ENCODE peak calls at places on chromosomes 12 and 14, in six cellular contexts. One of them, this sample, is unnamed.

GRCh38 chr12:51884676-51885229 is 3.1 kb upstream of the ANKRD33 start:
- DNase-seq in AG04449: no peak
- DNase-seq in NCI-H2081: no peak
- DNase-seq in stimulated activated CD8-positive, alpha-beta memory T cell treated with anti-CD3 and anti-CD28 coated beads, Interleukin-7, amount 100 ng/mL, for 48 hours: no peak
- DNase-seq in effector memory CD4-positive, alpha-beta T cell: no peak
- DNase-seq in uterus: no peak
- DNase-seq in this sample: no peak

GRCh38 chr14:70782361-70782760 is 27.0 kb downstream of the MAP3K9 start:
- DNase-seq in uterus: no peak
- DNase-seq in effector memory CD4-positive, alpha-beta T cell: no peak
- DNase-seq in stimulated activated CD8-positive, alpha-beta memory T cell treated with anti-CD3 and anti-CD28 coated beads, Interleukin-7, amount 100 ng/mL, for 48 hours: no peak
- DNase-seq in AG04449: peak; percentile 58
- DNase-seq in NCI-H2081: no peak
- DNase-seq in this sample: no peak

GRCh38 chr12:11650697-11651281 is 1.3 kb downstream of the ETV6 start:
- DNase-seq in uterus: no peak
- DNase-seq in AG04449: no peak
- DNase-seq in NCI-H2081: peak; percentile 63
- DNase-seq in effector memory CD4-positive, alpha-beta T cell: no peak
- DNase-seq in stimulated activated CD8-positive, alpha-beta memory T cell treated with anti-CD3 and anti-CD28 coated beads, Interleukin-7, amount 100 ng/mL, for 48 hours: no peak
- DNase-seq in this sample: no peak

GRCh38 chr14:92022036-92022435 is 17.8 kb downstream of the TRIP11 start:
- DNase-seq in uterus: no peak
- DNase-seq in AG04449: no peak
- DNase-seq in stimulated activated CD8-positive, alpha-beta memory T cell treated with anti-CD3 and anti-CD28 coated beads, Interleukin-7, amount 100 ng/mL, for 48 hours: no peak
- DNase-seq in effector memory CD4-positive, alpha-beta T cell: no peak
- DNase-seq in NCI-H2081: no peak
- DNase-seq in this sample: no peak

GRCh38 chr12:48110691-48111315 is 4.9 kb upstream of the SENP1 start:
- DNase-seq in NCI-H2081: no peak
- DNase-seq in AG04449: no peak
- DNase-seq in stimulated activated CD8-positive, alpha-beta memory T cell treated with anti-CD3 and anti-CD28 coated beads, Interleukin-7, amount 100 ng/mL, for 48 hours: no peak
- DNase-seq in uterus: no peak
- DNase-seq in effector memory CD4-positive, alpha-beta T cell: no peak
- DNase-seq in this sample: no peak

GRCh38 chr14:51464411-51464810 is 187.3 kb upstream of the FRMD6 start:
- DNase-seq in AG04449: no peak
- DNase-seq in effector memory CD4-positive, alpha-beta T cell: no peak
- DNase-seq in stimulated activated CD8-positive, alpha-beta memory T cell treated with anti-CD3 and anti-CD28 coated beads, Interleukin-7, amount 100 ng/mL, for 48 hours: no peak
- DNase-seq in NCI-H2081: no peak
- DNase-seq in uterus: no peak
- DNase-seq in this sample: no peak

GRCh38 chr12:19288161-19288560 is 151.1 kb upstream of the AEBP2 start:
- DNase-seq in stimulated activated CD8-positive, alpha-beta memory T cell treated with anti-CD3 and anti-CD28 coated beads, Interleukin-7, amount 100 ng/mL, for 48 hours: no peak
- DNase-seq in effector memory CD4-positive, alpha-beta T cell: no peak
- DNase-seq in NCI-H2081: no peak
- DNase-seq in uterus: no peak
- DNase-seq in AG04449: no peak
- DNase-seq in this sample: no peak

GRCh38 chr12:19191563-19191962 is 62.0 kb downstream of the PLEKHA5 start:
- DNase-seq in effector memory CD4-positive, alpha-beta T cell: no peak
- DNase-seq in AG04449: no peak
- DNase-seq in NCI-H2081: no peak
- DNase-seq in uterus: no peak
- DNase-seq in stimulated activated CD8-positive, alpha-beta memory T cell treated with anti-CD3 and anti-CD28 coated beads, Interleukin-7, amount 100 ng/mL, for 48 hours: no peak
- DNase-seq in this sample: peak; percentile 43

GRCh38 chr12:91967590-91967989 is 178.1 kb downstream of the BTG1 start:
- DNase-seq in uterus: no peak
- DNase-seq in AG04449: no peak
- DNase-seq in effector memory CD4-positive, alpha-beta T cell: no peak
- DNase-seq in NCI-H2081: no peak
- DNase-seq in stimulated activated CD8-positive, alpha-beta memory T cell treated with anti-CD3 and anti-CD28 coated beads, Interleukin-7, amount 100 ng/mL, for 48 hours: no peak
- DNase-seq in this sample: no peak

GRCh38 chr12:68951652-68952051 is 18.7 kb upstream of the CPM start:
- DNase-seq in effector memory CD4-positive, alpha-beta T cell: no peak
- DNase-seq in AG04449: no peak
- DNase-seq in NCI-H2081: no peak
- DNase-seq in stimulated activated CD8-positive, alpha-beta memory T cell treated with anti-CD3 and anti-CD28 coated beads, Interleukin-7, amount 100 ng/mL, for 48 hours: no peak
- DNase-seq in uterus: peak; percentile 22
- DNase-seq in this sample: no peak

GRCh38 chr12:24902521-24903304 is 46.2 kb downstream of the BCAT1 start:
- DNase-seq in AG04449: no peak
- DNase-seq in uterus: no peak
- DNase-seq in NCI-H2081: peak; percentile 14
- DNase-seq in effector memory CD4-positive, alpha-beta T cell: no peak
- DNase-seq in stimulated activated CD8-positive, alpha-beta memory T cell treated with anti-CD3 and anti-CD28 coated beads, Interleukin-7, amount 100 ng/mL, for 48 hours: no peak
- DNase-seq in this sample: no peak

GRCh38 chr12:52419656-52420055 is 13.5 kb upstream of the KRT82 start:
- DNase-seq in uterus: no peak
- DNase-seq in NCI-H2081: no peak
- DNase-seq in AG04449: no peak
- DNase-seq in stimulated activated CD8-positive, alpha-beta memory T cell treated with anti-CD3 and anti-CD28 coated beads, Interleukin-7, amount 100 ng/mL, for 48 hours: no peak
- DNase-seq in effector memory CD4-positive, alpha-beta T cell: no peak
- DNase-seq in this sample: no peak

GRCh38 chr12:106296179-106296877 is 6.2 kb upstream of the TCP11L2 start:
- DNase-seq in NCI-H2081: no peak
- DNase-seq in stimulated activated CD8-positive, alpha-beta memory T cell treated with anti-CD3 and anti-CD28 coated beads, Interleukin-7, amount 100 ng/mL, for 48 hours: no peak
- DNase-seq in uterus: no peak
- DNase-seq in effector memory CD4-positive, alpha-beta T cell: no peak
- DNase-seq in AG04449: peak; percentile 62
- DNase-seq in this sample: no peak

GRCh38 chr14:75220097-75220496 is 43.7 kb upstream of the TMED10 start:
- DNase-seq in uterus: no peak
- DNase-seq in effector memory CD4-positive, alpha-beta T cell: no peak
- DNase-seq in NCI-H2081: no peak
- DNase-seq in stimulated activated CD8-positive, alpha-beta memory T cell treated with anti-CD3 and anti-CD28 coated beads, Interleukin-7, amount 100 ng/mL, for 48 hours: no peak
- DNase-seq in AG04449: no peak
- DNase-seq in this sample: no peak

GRCh38 chr14:93114713-93115068 is 1.0 kb downstream of the ITPK1 start:
- DNase-seq in uterus: peak; percentile 37
- DNase-seq in stimulated activated CD8-positive, alpha-beta memory T cell treated with anti-CD3 and anti-CD28 coated beads, Interleukin-7, amount 100 ng/mL, for 48 hours: no peak
- DNase-seq in AG04449: no peak
- DNase-seq in NCI-H2081: no peak
- DNase-seq in effector memory CD4-positive, alpha-beta T cell: no peak
- DNase-seq in this sample: no peak

GRCh38 chr12:42140901-42141300 is 3.8 kb downstream of the GXYLT1 start:
- DNase-seq in AG04449: no peak
- DNase-seq in NCI-H2081: no peak
- DNase-seq in stimulated activated CD8-positive, alpha-beta memory T cell treated with anti-CD3 and anti-CD28 coated beads, Interleukin-7, amount 100 ng/mL, for 48 hours: no peak
- DNase-seq in effector memory CD4-positive, alpha-beta T cell: no peak
- DNase-seq in uterus: no peak
- DNase-seq in this sample: no peak

GRCh38 chr12:105912911-105913514 is 225.7 kb downstream of the NUAK1 start:
- DNase-seq in uterus: no peak
- DNase-seq in NCI-H2081: no peak
- DNase-seq in effector memory CD4-positive, alpha-beta T cell: no peak
- DNase-seq in AG04449: no peak
- DNase-seq in stimulated activated CD8-positive, alpha-beta memory T cell treated with anti-CD3 and anti-CD28 coated beads, Interleukin-7, amount 100 ng/mL, for 48 hours: no peak
- DNase-seq in this sample: no peak

GRCh38 chr14:50608302-50608851 is 48.4 kb downstream of the ATL1 start:
- DNase-seq in stimulated activated CD8-positive, alpha-beta memory T cell treated with anti-CD3 and anti-CD28 coated beads, Interleukin-7, amount 100 ng/mL, for 48 hours: no peak
- DNase-seq in uterus: no peak
- DNase-seq in effector memory CD4-positive, alpha-beta T cell: no peak
- DNase-seq in NCI-H2081: no peak
- DNase-seq in AG04449: no peak
- DNase-seq in this sample: no peak

GRCh38 chr12:104219908-104220404 is 4.4 kb downstream of the TXNRD1 start:
- DNase-seq in NCI-H2081: peak; percentile 90
- DNase-seq in AG04449: peak; percentile 34
- DNase-seq in uterus: no peak
- DNase-seq in stimulated activated CD8-positive, alpha-beta memory T cell treated with anti-CD3 and anti-CD28 coated beads, Interleukin-7, amount 100 ng/mL, for 48 hours: peak; percentile 64
- DNase-seq in effector memory CD4-positive, alpha-beta T cell: peak; percentile 49
- DNase-seq in this sample: no peak

GRCh38 chr12:24780969-24781368 is 167.9 kb downstream of the BCAT1 start:
- DNase-seq in stimulated activated CD8-positive, alpha-beta memory T cell treated with anti-CD3 and anti-CD28 coated beads, Interleukin-7, amount 100 ng/mL, for 48 hours: no peak
- DNase-seq in NCI-H2081: peak; percentile 10
- DNase-seq in AG04449: no peak
- DNase-seq in uterus: no peak
- DNase-seq in effector memory CD4-positive, alpha-beta T cell: no peak
- DNase-seq in this sample: no peak

GRCh38 chr12:18476866-18477265 is 215.5 kb downstream of the PIK3C2G start:
- DNase-seq in AG04449: no peak
- DNase-seq in uterus: no peak
- DNase-seq in effector memory CD4-positive, alpha-beta T cell: no peak
- DNase-seq in stimulated activated CD8-positive, alpha-beta memory T cell treated with anti-CD3 and anti-CD28 coated beads, Interleukin-7, amount 100 ng/mL, for 48 hours: no peak
- DNase-seq in NCI-H2081: no peak
- DNase-seq in this sample: no peak

GRCh38 chr14:61558271-61558670 is 137.0 kb upstream of the HIF1A start:
- DNase-seq in effector memory CD4-positive, alpha-beta T cell: no peak
- DNase-seq in uterus: no peak
- DNase-seq in stimulated activated CD8-positive, alpha-beta memory T cell treated with anti-CD3 and anti-CD28 coated beads, Interleukin-7, amount 100 ng/mL, for 48 hours: no peak
- DNase-seq in AG04449: no peak
- DNase-seq in NCI-H2081: peak; percentile 93
- DNase-seq in this sample: peak; percentile 14

GRCh38 chr14:28661171-28661772 is 105.3 kb upstream of the FOXG1 start:
- DNase-seq in AG04449: no peak
- DNase-seq in NCI-H2081: no peak
- DNase-seq in uterus: no peak
- DNase-seq in effector memory CD4-positive, alpha-beta T cell: no peak
- DNase-seq in stimulated activated CD8-positive, alpha-beta memory T cell treated with anti-CD3 and anti-CD28 coated beads, Interleukin-7, amount 100 ng/mL, for 48 hours: no peak
- DNase-seq in this sample: no peak

GRCh38 chr14:74684444-74684843 is 28.4 kb downstream of the AREL1 start:
- DNase-seq in effector memory CD4-positive, alpha-beta T cell: no peak
- DNase-seq in AG04449: no peak
- DNase-seq in stimulated activated CD8-positive, alpha-beta memory T cell treated with anti-CD3 and anti-CD28 coated beads, Interleukin-7, amount 100 ng/mL, for 48 hours: no peak
- DNase-seq in uterus: no peak
- DNase-seq in NCI-H2081: no peak
- DNase-seq in this sample: no peak

GRCh38 chr12:94178886-94179285 is 30.5 kb downstream of the PLXNC1 start:
- DNase-seq in effector memory CD4-positive, alpha-beta T cell: no peak
- DNase-seq in NCI-H2081: no peak
- DNase-seq in uterus: no peak
- DNase-seq in AG04449: no peak
- DNase-seq in stimulated activated CD8-positive, alpha-beta memory T cell treated with anti-CD3 and anti-CD28 coated beads, Interleukin-7, amount 100 ng/mL, for 48 hours: no peak
- DNase-seq in this sample: no peak

GRCh38 chr12:54988402-54989054 is 4.0 kb upstream of the TESPA1 start:
- DNase-seq in AG04449: no peak
- DNase-seq in effector memory CD4-positive, alpha-beta T cell: no peak
- DNase-seq in stimulated activated CD8-positive, alpha-beta memory T cell treated with anti-CD3 and anti-CD28 coated beads, Interleukin-7, amount 100 ng/mL, for 48 hours: no peak
- DNase-seq in uterus: peak; percentile 56
- DNase-seq in NCI-H2081: peak; percentile 10
- DNase-seq in this sample: peak; percentile 94

GRCh38 chr12:108850854-108851573 is 6.4 kb downstream of the SSH1 start:
- DNase-seq in NCI-H2081: no peak
- DNase-seq in stimulated activated CD8-positive, alpha-beta memory T cell treated with anti-CD3 and anti-CD28 coated beads, Interleukin-7, amount 100 ng/mL, for 48 hours: no peak
- DNase-seq in AG04449: no peak
- DNase-seq in uterus: peak; percentile 62
- DNase-seq in effector memory CD4-positive, alpha-beta T cell: no peak
- DNase-seq in this sample: no peak

GRCh38 chr12:9041321-9041720 is 52.0 kb downstream of the KLRG1 start:
- DNase-seq in AG04449: no peak
- DNase-seq in uterus: no peak
- DNase-seq in stimulated activated CD8-positive, alpha-beta memory T cell treated with anti-CD3 and anti-CD28 coated beads, Interleukin-7, amount 100 ng/mL, for 48 hours: no peak
- DNase-seq in effector memory CD4-positive, alpha-beta T cell: no peak
- DNase-seq in NCI-H2081: no peak
- DNase-seq in this sample: no peak

GRCh38 chr12:62537544-62537943 is 70.9 kb downstream of the MON2 start:
- DNase-seq in stimulated activated CD8-positive, alpha-beta memory T cell treated with anti-CD3 and anti-CD28 coated beads, Interleukin-7, amount 100 ng/mL, for 48 hours: no peak
- DNase-seq in AG04449: peak; percentile 86
- DNase-seq in uterus: peak; percentile 24
- DNase-seq in NCI-H2081: no peak
- DNase-seq in effector memory CD4-positive, alpha-beta T cell: no peak
- DNase-seq in this sample: no peak

GRCh38 chr12:25529738-25530137 is 23.3 kb downstream of the LMNTD1 start:
- DNase-seq in effector memory CD4-positive, alpha-beta T cell: no peak
- DNase-seq in AG04449: no peak
- DNase-seq in stimulated activated CD8-positive, alpha-beta memory T cell treated with anti-CD3 and anti-CD28 coated beads, Interleukin-7, amount 100 ng/mL, for 48 hours: no peak
- DNase-seq in NCI-H2081: no peak
- DNase-seq in uterus: no peak
- DNase-seq in this sample: no peak

GRCh38 chr12:49325606-49326005 is 2.6 kb downstream of the TROAP start:
- DNase-seq in stimulated activated CD8-positive, alpha-beta memory T cell treated with anti-CD3 and anti-CD28 coated beads, Interleukin-7, amount 100 ng/mL, for 48 hours: no peak
- DNase-seq in AG04449: no peak
- DNase-seq in NCI-H2081: no peak
- DNase-seq in effector memory CD4-positive, alpha-beta T cell: no peak
- DNase-seq in uterus: no peak
- DNase-seq in this sample: no peak

GRCh38 chr12:124550123-124551089 is 17.0 kb downstream of the NCOR2 start:
- DNase-seq in NCI-H2081: peak; percentile 26
- DNase-seq in uterus: no peak
- DNase-seq in effector memory CD4-positive, alpha-beta T cell: no peak
- DNase-seq in stimulated activated CD8-positive, alpha-beta memory T cell treated with anti-CD3 and anti-CD28 coated beads, Interleukin-7, amount 100 ng/mL, for 48 hours: no peak
- DNase-seq in AG04449: no peak
- DNase-seq in this sample: no peak